ENCODE peak calls at places on chromosomes 12 and 14, in four cellular contexts. C is CD8-positive, alpha-beta T cell; J is osteoblast; N is CD4-positive, alpha-beta T cell. E is an unnamed sample.

GRCh38 chr14:102544745-102545460 is 35.3 kb upstream of the ANKRD9 start:
- DNase-seq in C (no peak), J (peak), N (no peak), E (no peak)

GRCh38 chr14:90301580-90302181 is 30.1 kb downstream of the NRDE2 start:
- DNase-seq in C (no peak), J (peak), N (no peak), E (no peak)

GRCh38 chr14:69287096-69287991 is 27.4 kb downstream of the GALNT16 start:
- DNase-seq in C (no peak), J (peak), N (no peak), E (no peak)

GRCh38 chr12:118107026-118107425 is 3.2 kb upstream of the VSIG10 start:
- DNase-seq in C (no peak), J (no peak), N (no peak), E (no peak)

GRCh38 chr12:45278447-45278846 is 62.6 kb downstream of the ANO6 start:
- DNase-seq in C (no peak), J (no peak), N (no peak), E (no peak)

GRCh38 chr14:58665773-58666500 is 28.2 kb downstream of the DACT1 start:
- DNase-seq in C (no peak), J (no peak), N (no peak), E (no peak)

GRCh38 chr12:49345048-49345839 is 1.4 kb upstream of the DNAJC22 start:
- DNase-seq in C (no peak), J (peak), N (no peak), E (no peak)

GRCh38 chr12:4855121-4855924 is 54.4 kb upstream of the KCNA1 start:
- DNase-seq in C (peak), J (no peak), N (peak), E (no peak)

GRCh38 chr12:68608191-68608590 is 2.5 kb upstream of the RAP1B start:
- DNase-seq in C (no peak), J (no peak), N (no peak), E (no peak)

GRCh38 chr12:132461526-132461925 is 28.4 kb upstream of the FBRSL1 start:
- DNase-seq in C (no peak), J (no peak), N (no peak), E (no peak)

GRCh38 chr12:78470354-78471195 is 394.0 kb upstream of the SYT1 start:
- DNase-seq in C (no peak), J (peak), N (no peak), E (no peak)

GRCh38 chr12:48980953-48981756 is 3.0 kb downstream of the WNT1 start:
- DNase-seq in C (no peak), J (peak), N (peak), E (peak)

GRCh38 chr14:73461478-73462077 is 3.2 kb upstream of the NUMB start:
- DNase-seq in C (no peak), J (no peak), N (no peak), E (no peak)

GRCh38 chr14:36981832-36982528 is 190.4 kb downstream of the SLC25A21 start:
- DNase-seq in C (no peak), J (no peak), N (no peak), E (no peak)

GRCh38 chr14:21985081-21985480 is 311.5 kb upstream of the OR4E1 start:
- DNase-seq in C (no peak), J (no peak), N (no peak), E (no peak)

GRCh38 chr14:55127491-55127951 is 1.5 kb upstream of the LGALS3 start:
- DNase-seq in C (no peak), J (peak), N (no peak), E (no peak)

GRCh38 chr14:85234626-85235025 is 295.3 kb upstream of the FLRT2 start:
- DNase-seq in C (no peak), J (no peak), N (no peak), E (no peak)

GRCh38 chr14:21405097-21405496 is 21.3 kb upstream of the SUPT16H start:
- DNase-seq in C (no peak), J (peak), N (no peak), E (no peak)

GRCh38 chr14:56814468-56815074 is 4.3 kb upstream of the OTX2 start:
- DNase-seq in C (no peak), J (no peak), N (no peak), E (no peak)

GRCh38 chr14:67515386-67516079 is 17.6 kb upstream of the PLEKHH1 start:
- DNase-seq in C (no peak), J (peak), N (no peak), E (no peak)

GRCh38 chr14:30389134-30389900 is 169.6 kb upstream of the G2E3 start:
- DNase-seq in C (no peak), J (peak), N (no peak), E (no peak)

GRCh38 chr14:56133547-56133946 is 15.3 kb downstream of the PELI2 start:
- DNase-seq in C (no peak), J (no peak), N (no peak), E (no peak)

GRCh38 chr14:56004807-56005579 is 113.2 kb upstream of the PELI2 start:
- DNase-seq in C (peak), J (peak), N (no peak), E (no peak)

GRCh38 chr12:31890295-31891285 is 68.6 kb upstream of the RESF1 start:
- DNase-seq in C (no peak), J (no peak), N (no peak), E (no peak)

GRCh38 chr12:54879132-54879531 is 24.8 kb downstream of the MUCL1 start:
- DNase-seq in C (no peak), J (no peak), N (no peak), E (no peak)

GRCh38 chr14:68247867-68248266 is 428.3 kb downstream of the RAD51B start:
- DNase-seq in C (no peak), J (no peak), N (no peak), E (no peak)

GRCh38 chr12:132190012-132190755 is 45.9 kb downstream of the NOC4L start:
- DNase-seq in C (no peak), J (peak), N (no peak), E (no peak)

GRCh38 chr12:99131761-99132199 is 486.7 kb downstream of the APAF1 start:
- DNase-seq in C (no peak), J (no peak), N (no peak), E (peak)

GRCh38 chr14:68295316-68295816 is 475.8 kb downstream of the RAD51B start:
- DNase-seq in C (no peak), J (no peak), N (no peak), E (no peak)

GRCh38 chr12:127209318-127209717 is 1057.7 kb upstream of the TMEM132C start:
- DNase-seq in C (no peak), J (no peak), N (no peak), E (no peak)
- H3K27ac ChIP-seq in C (no peak), J (no peak), N (no peak), E (no peak)

DNA sequence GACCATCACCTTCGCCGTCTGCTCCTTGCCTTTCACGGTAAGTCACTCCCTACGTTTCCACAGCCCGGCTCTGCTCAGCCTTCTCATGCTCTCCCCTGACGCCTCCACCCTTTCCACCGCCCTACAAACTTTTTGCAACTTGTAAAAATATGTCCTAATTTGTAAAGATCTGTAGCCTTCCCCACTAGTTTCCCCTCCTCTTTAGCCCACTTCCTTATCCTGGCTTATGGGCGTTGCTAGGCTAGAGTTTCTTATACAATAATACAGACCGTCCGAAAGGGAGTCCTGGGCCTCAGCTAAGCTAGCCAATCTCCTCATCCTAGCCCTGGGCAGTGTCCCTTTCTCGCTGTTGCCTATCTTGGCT is 1.2 kb downstream of the PTGER2 start:
- DNase-seq in C (no peak), J (peak), N (no peak), E (no peak)
- H3K27ac ChIP-seq in C (peak), J (peak), N (no peak), E (no peak)

GRCh38 chr12:75630091-75630490 is 118.7 kb upstream of the KRR1 start:
- DNase-seq in C (no peak), J (no peak), N (no peak), E (no peak)

GRCh38 chr12:75631809-75632208 is 120.4 kb upstream of the KRR1 start:
- DNase-seq in C (no peak), J (no peak), N (no peak), E (no peak)

GRCh38 chr12:75632452-75632851 is 121.0 kb upstream of the KRR1 start:
- DNase-seq in C (no peak), J (no peak), N (no peak), E (no peak)

GRCh38 chr12:75628511-75628910 is 117.1 kb upstream of the KRR1 start:
- DNase-seq in C (no peak), J (no peak), N (no peak), E (no peak)

DNA sequence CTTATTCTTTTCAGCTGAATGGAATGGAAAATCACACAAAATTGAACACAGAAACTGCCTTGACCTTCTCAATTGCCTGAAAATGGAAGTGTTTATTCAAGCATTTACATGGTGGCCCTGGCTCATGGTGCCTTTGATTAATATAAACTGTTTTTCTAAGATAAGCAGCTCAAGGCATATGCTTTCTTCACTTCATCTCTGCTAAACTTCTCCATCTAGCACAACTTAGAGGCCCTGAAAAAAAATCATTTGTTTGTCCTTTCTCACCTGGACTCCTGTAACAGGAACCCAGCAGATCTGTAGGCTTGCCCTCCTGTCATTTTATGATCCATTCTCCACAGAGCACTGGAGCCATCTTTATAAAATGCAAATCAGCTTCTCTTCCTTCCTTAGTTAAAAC is 117.5 kb upstream of the KRR1 start:
- DNase-seq in C (no peak), J (no peak), N (no peak), E (no peak)
- H3K27ac ChIP-seq in C (no peak), J (no peak), N (no peak), E (peak)

GRCh38 chr12:120468846-120469449 is 600 bp downstream of the SRSF9 start:
- DNase-seq in C (peak), J (peak), N (no peak), E (peak)

GRCh38 chr12:120468271-120468845 is 1.2 kb downstream of the SRSF9 start:
- DNase-seq in C (no peak), J (peak), N (no peak), E (no peak)

GRCh38 chr12:120469450-120470149 is at the start of gene SRSF9:
- DNase-seq in C (peak), J (peak), N (peak), E (peak)

GRCh38 chr12:120466560-120467315 is 2.8 kb downstream of the SRSF9 start:
- DNase-seq in C (peak), J (no peak), N (peak), E (no peak)

DNA sequence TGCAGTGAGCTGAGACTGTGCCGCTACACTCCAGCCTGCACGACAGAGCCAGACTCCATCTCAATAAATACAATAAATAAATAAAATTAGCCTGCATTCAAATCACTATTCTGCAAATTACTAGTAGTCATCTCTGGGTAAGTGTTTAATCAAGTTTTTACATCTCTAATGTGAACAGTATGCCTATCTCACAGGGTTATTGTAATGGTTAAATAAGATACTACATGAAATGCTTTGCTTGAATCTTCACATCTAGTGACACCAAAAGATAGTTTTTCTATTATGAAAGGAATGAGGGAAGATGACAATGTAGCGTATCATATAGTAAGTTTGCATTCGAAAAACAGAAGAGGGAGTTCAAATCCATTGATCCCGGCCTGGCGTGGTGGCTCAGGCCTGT is 2.1 kb downstream of the SRSF9 start:
- DNase-seq in C (no peak), J (peak), N (no peak), E (no peak)
- H3K27ac ChIP-seq in C (no peak), J (no peak), N (no peak), E (no peak)

GRCh38 chr12:106120578-106121105 is 18.1 kb downstream of the NUAK1 start:
- DNase-seq in C (no peak), J (no peak), N (no peak), E (no peak)

GRCh38 chr12:106123110-106123509 is 15.6 kb downstream of the NUAK1 start:
- DNase-seq in C (no peak), J (no peak), N (no peak), E (no peak)

GRCh38 chr12:106123551-106123991 is 15.2 kb downstream of the NUAK1 start:
- DNase-seq in C (no peak), J (peak), N (no peak), E (no peak)

GRCh38 chr12:106119301-106119700 is 19.5 kb downstream of the NUAK1 start:
- DNase-seq in C (no peak), J (no peak), N (no peak), E (no peak)

GRCh38 chr12:106122004-106122403 is 16.8 kb downstream of the NUAK1 start:
- DNase-seq in C (no peak), J (no peak), N (no peak), E (no peak)
- H3K27ac ChIP-seq in C (no peak), J (no peak), N (no peak), E (no peak)

DNA sequence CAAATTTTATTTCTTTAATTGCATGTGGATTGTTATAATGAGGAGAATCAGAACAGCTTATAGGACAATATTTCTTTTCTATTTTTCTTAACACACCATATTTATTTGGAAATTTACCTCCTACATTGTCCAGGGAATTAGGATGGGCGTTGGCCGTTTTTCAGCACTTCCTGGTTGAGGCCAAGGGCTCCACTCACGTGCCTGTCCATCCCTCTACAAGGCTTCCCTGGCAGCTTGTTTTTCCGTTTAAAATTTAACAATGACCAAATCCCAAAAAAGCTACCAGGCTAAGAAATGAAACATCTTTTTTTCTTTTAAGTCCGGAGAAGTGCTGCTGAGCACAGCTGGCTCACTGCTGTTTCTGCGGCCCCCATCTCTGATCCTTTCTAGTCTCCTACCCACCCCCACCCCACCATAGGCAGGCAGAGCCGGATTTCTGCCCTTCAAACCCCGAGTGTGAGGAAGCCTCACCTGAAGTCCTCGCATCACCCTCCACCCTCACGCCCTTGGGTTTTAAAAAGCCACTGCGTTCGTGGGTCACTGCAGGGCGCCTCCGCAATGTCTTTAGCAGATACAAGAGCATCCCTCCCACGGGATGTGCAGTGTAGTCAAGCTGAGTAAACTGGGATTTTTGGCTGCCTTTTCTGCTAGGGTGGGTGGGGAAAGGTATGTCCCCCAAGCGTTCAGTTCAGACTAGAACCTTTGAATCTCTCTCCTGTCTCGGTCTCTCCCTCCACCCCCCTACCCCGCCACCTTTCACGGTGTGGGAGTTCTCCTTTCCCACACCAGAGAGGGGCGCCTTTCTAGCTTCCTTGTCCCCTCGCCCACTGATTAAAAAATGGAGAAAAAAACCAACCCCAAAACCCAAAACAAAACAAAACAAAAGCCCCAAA is 767 bp upstream of the FAR2 start:
- DNase-seq in C (no peak), J (peak), N (no peak), E (no peak)
- H3K27ac ChIP-seq in C (no peak), J (peak), N (no peak), E (peak)

GRCh38 chr12:47801170-47801903 is 18.4 kb downstream of the HDAC7 start:
- DNase-seq in C (no peak), J (peak), N (no peak), E (no peak)

GRCh38 chr12:47802312-47802711 is 17.4 kb downstream of the HDAC7 start:
- DNase-seq in C (no peak), J (no peak), N (no peak), E (no peak)

GRCh38 chr12:47801904-47802246 is 17.8 kb downstream of the HDAC7 start:
- DNase-seq in C (no peak), J (no peak), N (no peak), E (no peak)

GRCh38 chr12:47799357-47799955 is 20.2 kb downstream of the HDAC7 start:
- DNase-seq in C (no peak), J (peak), N (no peak), E (peak)

DNA sequence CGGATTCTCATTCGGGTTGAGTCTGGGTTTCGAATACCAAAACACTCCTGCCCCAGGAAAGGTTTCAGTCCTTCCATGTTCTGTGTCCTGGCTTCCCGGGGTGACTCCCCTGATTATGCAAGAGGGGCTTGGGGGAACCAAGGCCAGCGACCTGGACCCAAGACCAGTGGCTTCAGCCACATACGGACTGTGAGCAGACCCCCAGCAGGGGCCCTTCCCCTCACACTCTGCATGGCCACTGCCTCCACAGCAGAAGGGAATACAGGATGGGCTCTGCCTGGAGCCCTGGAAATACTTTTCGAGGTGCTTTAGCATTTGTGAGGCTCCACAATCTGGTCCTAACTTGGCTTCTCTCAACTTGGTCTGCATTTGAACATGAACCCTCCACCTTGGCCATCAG is 19.1 kb downstream of the HDAC7 start:
- DNase-seq in C (no peak), J (no peak), N (no peak), E (no peak)
- H3K27ac ChIP-seq in C (no peak), J (no peak), N (peak), E (peak)

DNA sequence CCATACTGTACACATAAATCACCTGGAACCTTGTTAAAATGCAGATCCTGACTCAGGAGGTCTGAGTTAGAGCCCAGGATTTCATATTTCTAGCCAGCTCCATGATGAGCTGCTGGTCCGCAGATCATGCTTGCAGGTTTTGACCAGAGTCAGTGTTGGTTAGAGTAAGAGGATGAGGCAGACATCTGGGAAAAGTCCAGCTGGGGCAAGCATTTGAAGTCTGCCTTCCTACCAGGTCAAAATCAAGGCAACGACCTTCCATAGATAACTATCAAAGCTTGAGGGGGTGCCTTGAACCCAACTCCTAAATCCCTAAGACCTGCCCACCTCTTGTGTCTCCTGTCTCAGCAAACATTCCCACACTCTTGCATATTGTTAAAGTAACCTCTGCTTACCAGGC is 9.2 kb downstream of the OAS2 start:
- DNase-seq in C (no peak), J (no peak), N (no peak), E (no peak)
- H3K27ac ChIP-seq in C (no peak), J (no peak), N (no peak), E (no peak)

DNA sequence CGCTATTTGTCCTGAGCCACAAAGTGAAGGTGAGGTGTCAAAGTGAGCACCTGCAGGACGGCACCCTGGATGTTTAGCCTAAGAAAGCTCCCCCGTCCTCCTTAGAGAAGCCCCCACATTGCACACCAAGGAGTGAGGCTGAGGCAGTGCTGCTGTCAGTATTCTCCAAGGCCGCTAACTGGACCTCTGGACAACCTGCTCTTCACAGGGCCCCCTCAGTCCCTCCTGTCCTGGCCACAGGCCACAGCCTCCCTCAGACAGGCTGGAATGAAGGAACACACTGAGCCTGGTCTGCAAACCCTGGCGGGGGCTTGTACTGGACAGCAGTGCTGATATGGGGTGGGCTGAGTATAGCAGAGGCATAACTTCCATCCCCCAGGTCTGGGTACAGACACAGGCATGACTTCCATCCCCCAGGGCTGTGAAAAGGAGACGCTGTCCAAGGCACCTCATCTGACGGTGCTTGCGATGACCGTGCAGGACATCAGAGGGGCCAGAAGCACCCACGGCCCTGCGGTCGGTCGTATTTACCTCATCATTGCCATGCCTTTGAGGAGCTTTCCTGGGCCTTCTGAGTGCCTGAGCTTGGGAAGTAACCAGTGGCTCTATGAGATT is 82.4 kb upstream of the DIO3 start:
- DNase-seq in C (no peak), J (no peak), N (no peak), E (no peak)
- H3K27ac ChIP-seq in C (no peak), J (no peak), N (no peak), E (no peak)